ENCODE peak calls at places on chromosomes 4 and X, in six cellular contexts. One of them, this sample, is unnamed.

GRCh38 chr4:149723065-149723464 is 92.6 kb downstream of the IQCM start:
- DNase-seq in chondrocyte: no peak
- DNase-seq in pancreas: no peak
- DNase-seq in GM12864: no peak
- DNase-seq in body of pancreas: no peak
- DNase-seq in osteoblast: no peak
- DNase-seq in this sample: no peak

GRCh38 chrX:147981038-147981752 is at the start of gene FMR1NB:
- DNase-seq in chondrocyte: no peak
- DNase-seq in pancreas: no peak
- DNase-seq in GM12864: no peak
- DNase-seq in body of pancreas: no peak
- DNase-seq in osteoblast: no peak
- DNase-seq in this sample: no peak

GRCh38 chr4:75679876-75680575 is 6.8 kb upstream of the G3BP2 start:
- DNase-seq in chondrocyte: no peak
- DNase-seq in pancreas: no peak
- DNase-seq in GM12864: no peak
- DNase-seq in body of pancreas: no peak
- DNase-seq in osteoblast: no peak
- DNase-seq in this sample: no peak

GRCh38 chr4:43296946-43297528 is 404.5 kb downstream of the GRXCR1 start:
- DNase-seq in chondrocyte: no peak
- DNase-seq in pancreas: no peak
- DNase-seq in GM12864: no peak
- DNase-seq in body of pancreas: no peak
- DNase-seq in osteoblast: no peak
- DNase-seq in this sample: no peak

GRCh38 chr4:104015680-104016079 is 295.9 kb upstream of the TACR3 start:
- DNase-seq in chondrocyte: no peak
- DNase-seq in pancreas: no peak
- DNase-seq in GM12864: no peak
- DNase-seq in body of pancreas: peak
- DNase-seq in osteoblast: peak
- DNase-seq in this sample: no peak

GRCh38 chr4:72448231-72448630 is 120.8 kb downstream of the ADAMTS3 start:
- DNase-seq in chondrocyte: no peak
- DNase-seq in pancreas: no peak
- DNase-seq in GM12864: no peak
- DNase-seq in body of pancreas: no peak
- DNase-seq in osteoblast: no peak
- DNase-seq in this sample: no peak

GRCh38 chr4:173252024-173252935 is 81.9 kb downstream of the HMGB2 start:
- DNase-seq in chondrocyte: no peak
- DNase-seq in pancreas: peak
- DNase-seq in GM12864: peak
- DNase-seq in body of pancreas: peak
- DNase-seq in osteoblast: peak
- DNase-seq in this sample: peak

GRCh38 chr4:92303621-92304027 is at the start of gene GRID2:
- DNase-seq in chondrocyte: no peak
- DNase-seq in pancreas: no peak
- DNase-seq in GM12864: no peak
- DNase-seq in body of pancreas: no peak
- DNase-seq in osteoblast: peak
- DNase-seq in this sample: no peak

GRCh38 chr4:48896845-48897244 is 9.7 kb downstream of the OCIAD2 start:
- DNase-seq in chondrocyte: no peak
- DNase-seq in pancreas: no peak
- DNase-seq in GM12864: no peak
- DNase-seq in body of pancreas: no peak
- DNase-seq in osteoblast: no peak
- DNase-seq in this sample: no peak

GRCh38 chrX:107736781-107737531 is 38.6 kb downstream of the TSC22D3 start:
- DNase-seq in chondrocyte: no peak
- DNase-seq in pancreas: peak
- DNase-seq in GM12864: no peak
- DNase-seq in body of pancreas: peak
- DNase-seq in osteoblast: no peak
- DNase-seq in this sample: no peak

GRCh38 chr4:147589586-147589985 is 27.6 kb upstream of the TMEM184C start:
- DNase-seq in chondrocyte: no peak
- DNase-seq in pancreas: no peak
- DNase-seq in GM12864: no peak
- DNase-seq in body of pancreas: no peak
- DNase-seq in osteoblast: peak
- DNase-seq in this sample: no peak

GRCh38 chrX:113743069-113743468 is 840.8 kb upstream of the HTR2C start:
- DNase-seq in chondrocyte: no peak
- DNase-seq in pancreas: no peak
- DNase-seq in GM12864: peak
- DNase-seq in body of pancreas: no peak
- DNase-seq in osteoblast: no peak
- DNase-seq in this sample: no peak

GRCh38 chr4:120703908-120704307 is 218.6 kb downstream of the PRDM5 start:
- DNase-seq in chondrocyte: no peak
- DNase-seq in pancreas: no peak
- DNase-seq in GM12864: no peak
- DNase-seq in body of pancreas: no peak
- DNase-seq in osteoblast: no peak
- DNase-seq in this sample: no peak

GRCh38 chrX:148574247-148574973 is 74.0 kb downstream of the AFF2 start:
- DNase-seq in chondrocyte: no peak
- DNase-seq in pancreas: no peak
- DNase-seq in GM12864: no peak
- DNase-seq in body of pancreas: no peak
- DNase-seq in osteoblast: no peak
- DNase-seq in this sample: no peak

GRCh38 chr4:75011131-75011795 is 78.3 kb downstream of the PARM1 start:
- DNase-seq in chondrocyte: no peak
- DNase-seq in pancreas: no peak
- DNase-seq in GM12864: no peak
- DNase-seq in body of pancreas: no peak
- DNase-seq in osteoblast: no peak
- DNase-seq in this sample: no peak

GRCh38 chrX:9538544-9539045 is 73.7 kb downstream of the TBL1X start:
- DNase-seq in chondrocyte: no peak
- DNase-seq in pancreas: no peak
- DNase-seq in GM12864: no peak
- DNase-seq in body of pancreas: peak
- DNase-seq in osteoblast: no peak
- DNase-seq in this sample: no peak

GRCh38 chr4:23921447-23921845 is 31.6 kb upstream of the PPARGC1A start:
- DNase-seq in chondrocyte: no peak
- DNase-seq in pancreas: no peak
- DNase-seq in GM12864: no peak
- DNase-seq in body of pancreas: no peak
- DNase-seq in osteoblast: no peak
- DNase-seq in this sample: no peak

GRCh38 chr4:145709843-145710242 is 29.9 kb downstream of the C4orf51 start:
- DNase-seq in chondrocyte: no peak
- DNase-seq in pancreas: no peak
- DNase-seq in GM12864: no peak
- DNase-seq in body of pancreas: no peak
- DNase-seq in osteoblast: peak
- DNase-seq in this sample: no peak

GRCh38 chr4:109113511-109113910 is 188.9 kb downstream of the COL25A1 start:
- DNase-seq in chondrocyte: no peak
- DNase-seq in pancreas: no peak
- DNase-seq in GM12864: no peak
- DNase-seq in body of pancreas: no peak
- DNase-seq in osteoblast: no peak
- DNase-seq in this sample: no peak

GRCh38 chr4:73998040-73999011 is at the start of gene CXCL5:
- DNase-seq in chondrocyte: no peak
- DNase-seq in pancreas: peak
- DNase-seq in GM12864: no peak
- DNase-seq in body of pancreas: peak
- DNase-seq in osteoblast: peak
- DNase-seq in this sample: no peak

GRCh38 chrX:135652602-135653001 is 60.8 kb upstream of the CT45A1 start:
- DNase-seq in chondrocyte: no peak
- DNase-seq in pancreas: no peak
- DNase-seq in GM12864: no peak
- DNase-seq in body of pancreas: no peak
- DNase-seq in osteoblast: no peak
- DNase-seq in this sample: no peak

GRCh38 chr4:163638909-163639308 is 144.4 kb downstream of the TMA16 start:
- DNase-seq in chondrocyte: no peak
- DNase-seq in pancreas: no peak
- DNase-seq in GM12864: no peak
- DNase-seq in body of pancreas: no peak
- DNase-seq in osteoblast: no peak
- DNase-seq in this sample: no peak

GRCh38 chr4:20278195-20278594 is 26.5 kb downstream of the SLIT2 start:
- DNase-seq in chondrocyte: no peak
- DNase-seq in pancreas: no peak
- DNase-seq in GM12864: no peak
- DNase-seq in body of pancreas: no peak
- DNase-seq in osteoblast: no peak
- DNase-seq in this sample: no peak

GRCh38 chrX:24341795-24342194 is 18.6 kb upstream of the SUPT20HL1 start:
- DNase-seq in chondrocyte: no peak
- DNase-seq in pancreas: no peak
- DNase-seq in GM12864: no peak
- DNase-seq in body of pancreas: no peak
- DNase-seq in osteoblast: no peak
- DNase-seq in this sample: no peak

GRCh38 chr4:142817442-142817841 is 28.7 kb downstream of the INPP4B start:
- DNase-seq in chondrocyte: no peak
- DNase-seq in pancreas: no peak
- DNase-seq in GM12864: no peak
- DNase-seq in body of pancreas: peak
- DNase-seq in osteoblast: no peak
- DNase-seq in this sample: no peak

GRCh38 chrX:135383249-135383648 is 38.5 kb upstream of the SMIM10L2A start:
- DNase-seq in chondrocyte: no peak
- DNase-seq in pancreas: no peak
- DNase-seq in GM12864: no peak
- DNase-seq in body of pancreas: no peak
- DNase-seq in osteoblast: no peak
- DNase-seq in this sample: no peak

GRCh38 chr4:178556796-178557195 is 1114.6 kb upstream of the AGA start:
- DNase-seq in chondrocyte: no peak
- DNase-seq in pancreas: no peak
- DNase-seq in GM12864: no peak
- DNase-seq in body of pancreas: no peak
- DNase-seq in osteoblast: no peak
- DNase-seq in this sample: no peak

DNA sequence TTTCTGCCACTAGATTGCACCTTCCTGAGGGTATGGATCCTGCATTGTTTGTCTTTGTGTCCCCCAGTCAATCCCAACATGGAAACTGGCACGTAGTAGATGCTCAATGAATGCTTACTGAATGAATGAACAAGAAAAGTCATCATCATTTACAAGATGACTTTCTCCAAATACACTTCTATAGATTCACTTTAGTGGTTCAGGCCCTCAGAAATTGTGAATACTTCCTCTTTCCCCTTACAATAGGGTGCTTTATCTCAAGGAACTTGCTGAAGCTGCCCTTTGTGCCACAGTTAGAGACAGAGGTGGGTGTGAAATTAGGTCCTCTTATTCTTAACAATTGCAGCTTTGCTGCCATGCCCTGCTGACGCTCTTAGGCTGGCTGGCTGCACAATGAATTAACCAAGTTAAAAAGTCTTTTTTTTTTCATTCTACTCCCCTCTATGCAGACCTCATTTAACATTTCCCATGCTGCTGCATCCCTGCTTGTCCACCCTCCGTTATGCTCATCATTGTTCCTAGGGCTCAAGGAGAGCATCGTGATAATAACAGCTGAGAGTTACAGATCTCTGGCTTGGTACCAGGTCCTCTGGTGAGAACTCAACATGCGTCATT is 108.0 kb upstream of the ZNF518B start:
- DNase-seq in chondrocyte: no peak
- DNase-seq in pancreas: no peak
- DNase-seq in GM12864: no peak
- DNase-seq in body of pancreas: no peak
- DNase-seq in osteoblast: no peak
- DNase-seq in this sample: no peak
- TF ChIP-seq CTCF in chondrocyte: no peak
- TF ChIP-seq CTCF in pancreas: no peak
- TF ChIP-seq CTCF in GM12864: no peak
- TF ChIP-seq CTCF in body of pancreas: no peak
- TF ChIP-seq CTCF in osteoblast: no peak
- TF ChIP-seq CTCF in this sample: no peak

DNA sequence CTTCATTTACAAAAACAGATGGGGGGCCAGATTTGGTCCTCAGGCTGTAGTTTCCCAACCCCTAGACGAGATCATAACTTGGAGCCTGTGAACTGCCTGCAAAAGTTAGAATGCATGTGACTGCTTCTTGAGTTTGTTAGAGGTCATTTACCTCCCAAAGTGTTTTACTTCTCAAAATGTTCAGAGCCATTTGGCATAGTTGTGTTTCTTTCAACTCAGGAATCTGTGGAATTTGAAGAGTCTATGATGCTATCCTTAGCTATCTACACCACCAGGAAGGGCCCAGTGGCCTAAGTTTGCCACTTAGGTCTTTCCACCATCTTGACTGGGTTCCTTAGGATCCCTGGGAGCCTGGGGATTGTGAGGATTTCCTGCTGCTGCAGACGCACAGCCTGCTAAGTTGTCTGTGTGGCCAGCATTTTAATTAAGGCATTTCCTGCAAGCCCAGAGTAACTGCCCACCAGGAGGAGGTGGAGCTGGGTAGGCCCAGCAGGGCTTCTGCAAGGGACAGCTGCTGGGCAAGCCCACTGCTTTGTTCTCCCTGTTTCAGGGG is 53.1 kb downstream of the CCNI start:
- DNase-seq in chondrocyte: no peak
- DNase-seq in pancreas: no peak
- DNase-seq in GM12864: no peak
- DNase-seq in body of pancreas: no peak
- DNase-seq in osteoblast: peak
- DNase-seq in this sample: no peak
- TF ChIP-seq CTCF in chondrocyte: peak
- TF ChIP-seq CTCF in pancreas: no peak
- TF ChIP-seq CTCF in GM12864: no peak
- TF ChIP-seq CTCF in body of pancreas: no peak
- TF ChIP-seq CTCF in osteoblast: no peak
- TF ChIP-seq CTCF in this sample: no peak

DNA sequence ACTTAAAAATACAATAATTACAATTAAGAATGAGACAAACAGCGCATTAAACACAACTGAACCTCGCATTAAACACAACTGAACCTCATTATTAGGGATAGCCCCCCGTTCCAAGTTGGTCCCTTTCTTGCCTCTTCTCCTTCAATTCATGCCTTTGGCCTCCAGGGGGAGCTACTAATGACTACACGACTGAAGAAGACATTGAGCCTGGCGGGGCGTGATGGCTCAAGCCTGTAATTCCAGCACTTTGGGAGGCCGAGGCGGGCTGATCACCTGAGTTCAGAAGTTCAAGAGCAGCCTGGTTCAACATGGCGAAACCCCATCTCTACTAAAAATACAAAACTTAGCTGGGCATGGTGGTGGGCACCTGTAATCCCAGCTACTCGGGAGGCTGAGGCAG is 56.4 kb upstream of the NWD2 start:
- DNase-seq in chondrocyte: no peak
- DNase-seq in pancreas: no peak
- DNase-seq in GM12864: no peak
- DNase-seq in body of pancreas: no peak
- DNase-seq in osteoblast: no peak
- DNase-seq in this sample: no peak
- TF ChIP-seq CTCF in chondrocyte: peak
- TF ChIP-seq CTCF in pancreas: no peak
- TF ChIP-seq CTCF in GM12864: peak
- TF ChIP-seq CTCF in body of pancreas: no peak
- TF ChIP-seq CTCF in osteoblast: no peak
- TF ChIP-seq CTCF in this sample: peak

GRCh38 chrX:124018031-124018430 is 56.5 kb downstream of the STAG2 start:
- DNase-seq in chondrocyte: no peak
- DNase-seq in pancreas: no peak
- DNase-seq in GM12864: no peak
- DNase-seq in body of pancreas: no peak
- DNase-seq in osteoblast: peak
- DNase-seq in this sample: no peak
- TF ChIP-seq CTCF in chondrocyte: peak
- TF ChIP-seq CTCF in pancreas: no peak
- TF ChIP-seq CTCF in GM12864: no peak
- TF ChIP-seq CTCF in body of pancreas: peak
- TF ChIP-seq CTCF in osteoblast: peak
- TF ChIP-seq CTCF in this sample: peak

This sample was measured in CD14-positive monocyte.